ENCODE peak calls at places on chromosomes 16 and 17, in four cellular contexts. One of them, this sample, is unnamed.

GRCh38 chr17:15273141-15273793 is 8.1 kb upstream of the PMP22 start:
- DNase-seq in right cardiac atrium: no peak
- DNase-seq in substantia nigra: no peak
- DNase-seq in NCI-H1930: no peak
- DNase-seq in this sample: peak; percentile 84

GRCh38 chr16:4463522-4464163 is 10.8 kb downstream of the NMRAL1 start:
- DNase-seq in right cardiac atrium: no peak
- DNase-seq in substantia nigra: no peak
- DNase-seq in NCI-H1930: no peak
- DNase-seq in this sample: no peak

GRCh38 chr16:75288181-75288580 is 36.8 kb upstream of the BCAR1 start:
- DNase-seq in substantia nigra: no peak
- DNase-seq in NCI-H1930: no peak
- DNase-seq in right cardiac atrium: no peak
- DNase-seq in this sample: no peak

GRCh38 chr16:5056347-5056746 is 9.4 kb downstream of the C16orf89 start:
- DNase-seq in NCI-H1930: peak; percentile 17
- DNase-seq in right cardiac atrium: peak; percentile 56
- DNase-seq in substantia nigra: peak; percentile 5
- DNase-seq in this sample: no peak

GRCh38 chr17:2456475-2456874 is 55.2 kb downstream of the METTL16 start:
- DNase-seq in right cardiac atrium: no peak
- DNase-seq in substantia nigra: no peak
- DNase-seq in NCI-H1930: no peak
- DNase-seq in this sample: no peak

GRCh38 chr17:78185981-78186688 is 717 bp downstream of the TK1 start:
- DNase-seq in substantia nigra: no peak
- DNase-seq in right cardiac atrium: peak; percentile 72
- DNase-seq in NCI-H1930: no peak
- DNase-seq in this sample: no peak

GRCh38 chr16:57084996-57085395 is 7.4 kb upstream of the CPNE2 start:
- DNase-seq in NCI-H1930: no peak
- DNase-seq in right cardiac atrium: no peak
- DNase-seq in substantia nigra: no peak
- DNase-seq in this sample: no peak

GRCh38 chr16:75265911-75266701 is 14.7 kb upstream of the BCAR1 start:
- DNase-seq in NCI-H1930: no peak
- DNase-seq in right cardiac atrium: peak; percentile 91
- DNase-seq in substantia nigra: peak; percentile 87
- DNase-seq in this sample: no peak

GRCh38 chr17:75998327-75998795 is 2.3 kb upstream of the CDK3 start:
- DNase-seq in right cardiac atrium: no peak
- DNase-seq in NCI-H1930: no peak
- DNase-seq in substantia nigra: no peak
- DNase-seq in this sample: no peak

GRCh38 chr16:28494141-28494851 is at the start of gene APOBR:
- DNase-seq in right cardiac atrium: peak; percentile 68
- DNase-seq in NCI-H1930: no peak
- DNase-seq in substantia nigra: peak; percentile 34
- DNase-seq in this sample: no peak

This sample was measured in smooth muscle cell of the brain vasculature.